ENCODE peak calls at places on chromosomes 6 and 20, in five cellular contexts. O, X, W, R and G are unnamed samples.

GRCh38 chr6:32216292-32216691 is 7.6 kb downstream of the NOTCH4 start:
- DNase-seq in X (no peak), R (no peak), O (no peak), W (no peak), G (no peak)

GRCh38 chr20:31943052-31943471 is 8.8 kb downstream of the PDRG1 start:
- DNase-seq in X (no peak), W (no peak), O (no peak), R (no peak), G (no peak)

GRCh38 chr6:15876406-15876805 is 213.6 kb upstream of the DTNBP1 start:
- DNase-seq in W (no peak), X (no peak), R (peak), O (no peak), G (no peak)

GRCh38 chr20:63930971-63931553 is 25.2 kb downstream of the UCKL1 start:
- DNase-seq in X (no peak), W (no peak), R (no peak), O (no peak), G (no peak)

GRCh38 chr6:116422238-116422637 is 38.9 kb upstream of the CALHM6 start:
- DNase-seq in W (no peak), R (no peak), O (no peak), X (no peak), G (no peak)

GRCh38 chr20:54189630-54190029 is 15.8 kb upstream of the CYP24A1 start:
- DNase-seq in X (no peak), W (no peak), R (no peak), O (no peak), G (no peak)

GRCh38 chr6:42123379-42124103 is 18.9 kb downstream of the C6orf132 start:
- DNase-seq in R (no peak), X (no peak), O (no peak), W (no peak), G (no peak)

GRCh38 chr6:125679128-125679527 is 70.3 kb upstream of the HEY2 start:
- DNase-seq in O (no peak), W (no peak), X (no peak), R (no peak), G (no peak)

GRCh38 chr6:24125980-24126379 is at the start of gene NRSN1:
- DNase-seq in W (no peak), X (no peak), O (no peak), R (no peak), G (no peak)

GRCh38 chr6:19492631-19493030 is 344.5 kb upstream of the ID4 start:
- DNase-seq in R (peak), X (no peak), O (no peak), W (no peak), G (no peak)

DNA sequence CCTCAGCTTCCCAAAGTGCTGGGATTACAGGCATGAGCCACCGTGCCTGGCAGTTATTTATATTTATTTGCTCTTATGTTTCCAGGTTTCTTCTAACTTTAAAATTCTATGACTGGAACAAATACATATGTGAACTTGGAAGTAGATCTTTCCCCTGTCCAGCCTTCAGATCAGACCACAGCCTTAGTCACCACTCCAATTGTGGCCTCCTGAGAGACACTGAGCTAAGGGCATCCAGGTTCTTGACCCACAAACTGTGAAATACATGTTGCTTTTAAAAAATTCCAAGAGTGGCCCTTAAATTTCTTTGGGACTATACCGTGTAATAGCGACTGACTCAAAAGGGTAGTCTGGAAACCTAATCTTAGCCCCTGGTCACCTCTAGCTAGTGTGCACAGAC is 1.5 kb upstream of the ADGRG6 start:
- DNase-seq in X (no peak), W (no peak), R (peak), O (no peak), G (no peak)
- TF ChIP-seq CTCF in X (no peak), W (no peak), R (no peak), O (no peak), G (no peak)

GRCh38 chr20:51378171-51378928 is 164.2 kb downstream of the NFATC2 start:
- DNase-seq in W (no peak), O (no peak), X (no peak), R (no peak), G (no peak)
- TF ChIP-seq CTCF in W (no peak), O (no peak), X (peak), R (no peak), G (peak)

GRCh38 chr6:30914076-30914853 is at the start of gene VARS2:
- DNase-seq in X (peak), O (peak), R (peak), W (peak), G (no peak)
- TF ChIP-seq CTCF in X (no peak), O (peak), R (peak), W (peak), G (peak)

DNA sequence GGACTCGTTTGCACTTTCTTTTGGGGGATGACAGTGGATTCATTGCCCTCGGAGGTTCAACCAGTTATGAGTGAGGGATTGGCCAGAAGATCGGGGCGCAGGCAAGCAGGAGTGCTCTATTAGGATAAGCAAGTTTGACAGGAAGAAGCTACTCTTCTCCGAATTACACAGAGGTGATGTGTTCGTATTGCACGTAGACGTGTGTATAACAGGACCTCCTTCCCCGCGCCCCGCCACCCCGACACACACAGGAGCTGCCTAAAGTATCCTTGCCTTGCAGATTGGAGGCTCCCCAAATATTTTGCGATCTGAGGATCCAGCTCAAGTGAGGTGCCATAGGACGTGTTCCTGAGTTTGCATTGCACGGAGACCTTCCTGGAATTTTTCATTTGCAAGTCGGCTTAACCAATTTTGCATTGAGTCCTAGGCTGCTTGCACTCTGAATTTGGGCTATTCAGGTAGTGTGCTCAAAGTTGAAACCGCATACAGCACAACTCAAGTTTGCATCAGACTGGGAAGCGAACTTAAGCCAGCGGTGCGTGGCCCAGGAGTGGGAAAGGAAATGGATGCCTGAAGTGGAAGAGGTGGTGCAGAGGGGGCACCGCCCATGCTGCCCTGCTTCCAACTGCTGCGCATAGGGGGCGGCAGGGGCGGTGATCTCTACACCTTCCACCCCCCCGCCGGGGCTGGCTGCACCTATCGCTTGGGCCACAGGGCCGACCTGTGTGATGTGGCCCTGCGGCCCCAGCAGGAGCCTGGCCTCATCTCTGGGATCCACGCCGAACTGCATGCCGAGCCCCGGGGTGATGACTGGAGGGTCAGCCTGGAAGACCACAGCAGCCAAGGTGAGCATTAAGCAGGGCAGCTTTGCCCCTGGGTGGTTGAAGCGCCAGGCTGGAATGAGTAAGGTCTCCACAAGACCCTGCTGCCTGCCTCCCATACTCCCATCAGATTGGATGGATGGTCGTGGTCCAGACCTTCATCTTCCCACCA is 770 bp downstream of the TCF19 start:
- DNase-seq in W (no peak), O (no peak), X (no peak), R (peak), G (no peak)
- TF ChIP-seq CTCF in W (peak), O (peak), X (no peak), R (no peak), G (peak)

GRCh38 chr20:19802492-19803158 is 44.6 kb downstream of the RIN2 start:
- DNase-seq in O (no peak), X (peak), W (no peak), R (peak), G (no peak)
- TF ChIP-seq CTCF in O (peak), X (peak), W (peak), R (no peak), G (peak)

GRCh38 chr6:87393026-87393622 is 14.6 kb upstream of the CFAP206 start:
- DNase-seq in W (peak), X (peak), R (peak), O (peak), G (no peak)

GRCh38 chr6:87396595-87397392 is 11.0 kb upstream of the CFAP206 start:
- DNase-seq in X (no peak), R (no peak), O (no peak), W (no peak), G (no peak)

DNA sequence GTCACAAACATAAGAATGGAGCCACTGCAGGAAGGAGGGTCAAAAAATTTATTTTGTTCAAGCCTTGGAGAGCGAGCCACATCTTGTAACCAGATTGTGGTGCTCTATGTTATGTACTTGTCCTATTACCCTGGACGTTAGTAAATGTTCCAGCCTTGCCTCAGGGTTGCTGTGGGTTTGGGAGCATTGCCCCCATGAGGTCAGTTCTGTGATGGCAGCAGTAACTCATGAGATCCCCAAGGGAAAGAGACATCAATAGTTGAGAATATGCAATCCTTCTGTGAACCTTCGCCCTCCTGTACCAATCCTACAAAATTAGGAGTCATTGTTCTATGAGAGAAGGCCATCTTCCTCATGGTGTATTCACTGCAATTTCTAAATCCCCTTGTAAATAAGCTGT is 16.4 kb upstream of the CFAP206 start:
- DNase-seq in O (no peak), X (peak), W (peak), R (no peak), G (no peak)
- TF ChIP-seq CTCF in O (peak), X (peak), W (peak), R (peak), G (peak)

DNA sequence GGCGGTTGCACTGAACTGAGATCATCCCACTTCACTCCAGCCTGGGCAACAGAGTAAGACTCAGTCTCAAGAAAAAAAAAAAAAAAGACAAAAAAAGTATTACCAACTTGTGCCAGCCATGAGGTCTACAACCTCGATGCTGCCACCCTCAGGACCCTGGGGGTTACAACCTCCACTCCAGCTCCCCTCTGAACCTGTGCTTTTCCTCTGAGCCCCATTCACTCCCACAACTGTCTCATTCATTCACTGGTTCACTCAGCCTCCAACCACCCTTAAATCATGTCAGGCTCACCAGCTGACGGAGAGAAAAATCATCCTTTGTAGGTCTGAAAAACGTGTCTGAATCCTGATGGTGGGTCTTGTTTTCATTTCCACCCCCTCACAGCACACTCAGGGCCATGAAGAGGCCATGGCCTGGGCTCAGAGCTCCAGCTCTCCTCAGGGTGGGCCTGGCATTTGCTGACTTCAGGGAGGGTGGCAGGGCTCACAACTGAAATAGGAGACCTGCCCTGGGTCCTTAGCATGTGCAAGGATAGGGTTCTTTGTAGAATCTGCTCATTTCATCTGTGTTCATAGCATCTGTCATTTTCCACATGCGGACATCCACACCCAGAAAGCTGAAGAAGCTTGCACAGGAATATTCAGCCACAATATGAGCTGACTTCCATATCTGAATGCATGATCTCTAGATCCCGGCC is 1.9 kb upstream of the ULBP1 start:
- DNase-seq in W (no peak), O (no peak), R (no peak), X (peak), G (no peak)
- TF ChIP-seq CTCF in W (peak), O (peak), R (peak), X (no peak), G (peak)

GRCh38 chr6:148021715-148022114 is 320.9 kb upstream of the SASH1 start:
- DNase-seq in W (no peak), R (no peak), O (no peak), X (no peak), G (no peak)

GRCh38 chr6:148016013-148016412 is 326.6 kb upstream of the SASH1 start:
- DNase-seq in X (no peak), W (no peak), R (no peak), O (no peak), G (no peak)

GRCh38 chr6:148021135-148021534 is 321.5 kb upstream of the SASH1 start:
- DNase-seq in W (no peak), X (no peak), O (no peak), R (no peak), G (no peak)
- TF ChIP-seq CTCF in W (no peak), X (no peak), O (no peak), R (no peak), G (no peak)

DNA sequence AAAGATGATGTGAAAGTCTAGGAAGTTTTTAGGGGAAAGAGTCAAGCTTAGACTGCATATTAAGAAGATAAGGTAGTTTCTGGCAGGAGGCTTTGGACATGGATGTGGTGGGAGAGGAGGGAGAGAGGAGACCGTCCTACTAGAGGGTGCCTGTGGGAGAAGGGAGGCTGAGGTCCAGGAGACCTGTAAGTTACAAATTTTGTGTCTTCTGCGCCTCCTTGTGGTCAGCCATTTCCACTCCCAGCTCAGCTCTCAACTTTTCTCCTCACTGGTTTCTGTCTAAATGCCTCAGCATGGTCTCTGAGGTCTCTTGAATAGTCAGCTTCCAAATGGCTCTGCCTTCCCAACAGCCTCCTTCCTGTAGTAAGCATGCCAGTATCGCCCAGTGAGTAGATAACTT is 193.4 kb downstream of the UNC5CL start:
- DNase-seq in O (no peak), W (peak), X (peak), R (peak), G (no peak)
- TF ChIP-seq CTCF in O (peak), W (peak), X (peak), R (peak), G (peak)

GRCh38 chr20:60036346-60037119 is 78.3 kb downstream of the CDH26 start:
- DNase-seq in R (no peak), W (no peak), X (no peak), O (no peak), G (no peak)

GRCh38 chr20:60035486-60035885 is 77.3 kb downstream of the CDH26 start:
- DNase-seq in O (no peak), W (no peak), R (no peak), X (no peak), G (no peak)

GRCh38 chr20:60039526-60039925 is 81.3 kb downstream of the CDH26 start:
- DNase-seq in W (no peak), R (no peak), O (no peak), X (no peak), G (no peak)

GRCh38 chr20:60038400-60038799 is 80.2 kb downstream of the CDH26 start:
- DNase-seq in W (no peak), R (no peak), O (no peak), X (no peak), G (no peak)

DNA sequence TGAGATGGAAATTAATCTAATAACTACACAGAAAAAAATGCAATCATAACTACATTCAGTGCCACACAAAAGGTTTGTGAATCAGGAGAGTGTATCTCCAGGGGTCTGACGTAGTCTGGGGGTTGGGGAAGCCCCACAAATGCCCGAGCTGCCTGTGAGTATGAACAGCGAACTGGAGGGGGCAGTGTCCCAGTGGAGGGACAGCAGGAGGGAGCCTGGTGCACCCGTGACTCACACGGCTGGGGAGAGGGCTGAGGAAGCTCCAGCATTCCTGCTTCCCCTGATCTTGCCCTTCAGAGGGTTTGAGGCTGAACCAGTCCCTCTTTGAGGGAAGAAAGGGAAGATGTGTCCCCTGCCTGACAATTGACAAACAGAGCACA is 78.9 kb downstream of the CDH26 start:
- DNase-seq in O (no peak), R (peak), W (peak), X (no peak), G (no peak)
- TF ChIP-seq CTCF in O (peak), R (peak), W (peak), X (no peak), G (peak)